ENCODE peak calls at places on chromosomes 7 and 10, in ten cellular contexts. G is PC-9; R is NCI-H1105; V is lower lobe of right lung; U is fibroblast of lung; Z is ELR; F is T follicular helper cell; Q is naive thymus-derived CD4-positive, alpha-beta T cell; J is dermis microvascular lymphatic vessel endothelial cell; A is stimulated activated CD4-positive, alpha-beta T cell treated with anti-CD3 and anti-CD28 coated beads, Interleukin-2, amount 100 ng/mL, for 24 hours. O is an unnamed sample.

GRCh38 chr7:100545636-100546128 is 6.7 kb downstream of the AGFG2 start:
- DNase-seq in Z (peak; percentile 91), F (no peak), G (peak; percentile 89), J (peak; percentile 93), Q (no peak), A (peak; percentile 70), V (no peak), U (peak; percentile 91), R (no peak), O (no peak)

GRCh38 chr7:45910855-45911254 is 10.2 kb downstream of the IGFBP3 start:
- DNase-seq in Z (no peak), G (no peak), Q (no peak), A (no peak), R (no peak), J (no peak), U (no peak), F (no peak), V (no peak), O (no peak)

GRCh38 chr7:44626620-44627019 is 20.2 kb downstream of the OGDH start:
- DNase-seq in R (no peak), U (no peak), F (no peak), J (no peak), V (no peak), Z (no peak), G (no peak), Q (no peak), A (no peak), O (no peak)

GRCh38 chr10:101779544-101780186 is 3.6 kb downstream of the NPM3 start:
- DNase-seq in F (peak; percentile 71), A (peak; percentile 94), Q (peak; percentile 87), Z (peak; percentile 73), R (no peak), J (peak; percentile 38), V (peak; percentile 89), G (peak; percentile 41), U (peak; percentile 39), O (no peak)

GRCh38 chr10:103969857-103970627 is 3.1 kb downstream of the SLK start:
- DNase-seq in R (no peak), A (no peak), Z (peak; percentile 20), U (no peak), F (no peak), G (no peak), J (no peak), Q (no peak), V (no peak), O (no peak)

GRCh38 chr7:123047955-123048354 is 52.5 kb upstream of the TAS2R16 start:
- DNase-seq in J (no peak), Q (no peak), A (no peak), G (no peak), Z (no peak), R (no peak), U (no peak), V (no peak), F (no peak), O (no peak)

GRCh38 chr7:39683216-39683845 is 60.0 kb downstream of the RALA start:
- DNase-seq in J (no peak), G (no peak), Z (peak; percentile 43), V (no peak), U (peak; percentile 72), F (no peak), Q (no peak), A (no peak), R (no peak), O (peak; percentile 5)

GRCh38 chr10:72329290-72330058 is 25.2 kb downstream of the DNAJB12 start:
- DNase-seq in R (no peak), U (no peak), F (no peak), G (no peak), A (peak; percentile 43), J (no peak), V (peak; percentile 70), Q (no peak), Z (no peak), O (peak; percentile 17)

GRCh38 chr10:87068281-87068680 is 26.4 kb downstream of the GLUD1 start:
- DNase-seq in Q (no peak), Z (no peak), J (no peak), G (no peak), R (no peak), V (no peak), A (no peak), F (no peak), U (no peak), O (no peak)

GRCh38 chr10:97687785-97688781 is 1.0 kb upstream of the AVPI1 start:
- DNase-seq in Q (no peak), Z (peak; percentile 82), U (peak; percentile 67), R (no peak), F (no peak), J (no peak), G (no peak), A (no peak), V (no peak), O (no peak)

GRCh38 chr7:79933144-79933543 is 201.5 kb upstream of the GNAI1 start:
- DNase-seq in J (no peak), R (no peak), Q (no peak), A (no peak), V (no peak), Z (no peak), U (peak; percentile 51), F (no peak), G (no peak), O (no peak)

GRCh38 chr10:76122056-76122455 is 690.6 kb downstream of the LRMDA start:
- DNase-seq in Q (no peak), F (no peak), Z (no peak), R (no peak), V (no peak), G (no peak), U (no peak), J (no peak), A (no peak), O (peak; percentile 28)

GRCh38 chr10:11854301-11854700 is 31.1 kb downstream of the PROSER2 start:
- DNase-seq in J (no peak), G (no peak), V (no peak), F (no peak), R (no peak), U (no peak), A (no peak), Z (no peak), Q (no peak), O (no peak)